ENCODE peak calls at places on chromosomes 11 and 22, in four cellular contexts. M is PC-3, U is left ventricle myocardium inferior, Q is prostate gland. Z is an unnamed sample. For H3K4me1, the result is how much of the 10 kb centered on the place peaks cover.

GRCh38 chr22:45206233-45206632 is 34.5 kb downstream of the KIAA0930 start:
- DNase-seq in U (no peak), M (no peak), Q (no peak), Z (no peak)

GRCh38 chr22:43173566-43173965 is 13.4 kb downstream of the TTLL12 start:
- DNase-seq in U (no peak), M (no peak), Q (no peak), Z (no peak)

GRCh38 chr11:125494987-125495725 is 909 bp downstream of the FEZ1 start:
- DNase-seq in M (no peak), U (peak), Q (peak), Z (no peak)

GRCh38 chr11:102293873-102294601 is 23.2 kb upstream of the BIRC3 start:
- DNase-seq in Q (peak), M (peak), U (no peak), Z (no peak)

GRCh38 chr11:61919113-61919840 is 1.9 kb upstream of the RAB3IL1 start:
- DNase-seq in M (no peak), Q (no peak), U (no peak), Z (no peak)

GRCh38 chr11:2578934-2579280 is 120.9 kb downstream of the KCNQ1OT1 start:
- DNase-seq in M (no peak), U (no peak), Q (no peak), Z (no peak)

GRCh38 chr11:119694334-119694733 is 34.7 kb downstream of the NECTIN1 start:
- DNase-seq in Q (no peak), U (no peak), M (no peak), Z (no peak)

GRCh38 chr11:3051435-3052108 is 5.7 kb downstream of the CARS1 start:
- DNase-seq in Q (no peak), U (no peak), M (no peak), Z (no peak)

GRCh38 chr11:102341844-102342318 is 5.1 kb upstream of the BIRC2 start:
- DNase-seq in Q (peak), M (peak), U (peak), Z (peak)

GRCh38 chr11:74322667-74323066 is 11.2 kb upstream of the P4HA3 start:
- DNase-seq in Q (no peak), M (no peak), U (peak), Z (no peak)

GRCh38 chr11:20110908-20111669 is 49.2 kb downstream of the DBX1 start:
- DNase-seq in Q (peak), M (peak), U (no peak), Z (peak)

GRCh38 chr11:68936358-68936636 is 32.6 kb downstream of the IGHMBP2 start:
- DNase-seq in M (no peak), U (no peak), Q (no peak), Z (no peak)

GRCh38 chr22:17380711-17381087 is 11.4 kb downstream of the CECR2 start:
- DNase-seq in M (no peak), Q (no peak), U (no peak), Z (no peak)

GRCh38 chr11:111298466-111299110 is at the start of gene POU2AF3:
- DNase-seq in U (no peak), M (no peak), Q (no peak), Z (no peak)

GRCh38 chr11:109968299-109968698 is 124.9 kb upstream of the ZC3H12C start:
- DNase-seq in U (no peak), M (no peak), Q (no peak), Z (no peak)

GRCh38 chr22:39932918-39933649 is 27.1 kb upstream of the TMA7B start:
- DNase-seq in M (peak), Q (no peak), U (no peak), Z (no peak)

GRCh38 chr11:110134120-110134519 is 40.9 kb downstream of the ZC3H12C start:
- DNase-seq in Q (no peak), M (no peak), U (no peak), Z (no peak)

GRCh38 chr11:1574256-1575242 is 2.5 kb upstream of the DUSP8 start:
- DNase-seq in M (peak), U (peak), Q (peak), Z (peak)

GRCh38 chr11:118448294-118448693 is 12.0 kb downstream of the KMT2A start:
- DNase-seq in U (no peak), Q (no peak), M (peak), Z (no peak)

GRCh38 chr11:36033082-36033751 is 89.4 kb downstream of the LDLRAD3 start:
- DNase-seq in Q (no peak), U (no peak), M (no peak), Z (no peak)

GRCh38 chr11:68714047-68714856 is 29.9 kb downstream of the GAL start:
- DNase-seq in M (no peak), U (no peak), Q (no peak), Z (no peak)

GRCh38 chr11:28999620-29000019 is 891.4 kb downstream of the METTL15 start:
- DNase-seq in U (no peak), M (no peak), Q (no peak), Z (no peak)

GRCh38 chr22:42967933-42968332 is 47.0 kb downstream of the PACSIN2 start:
- DNase-seq in U (peak), Q (no peak), M (no peak), Z (no peak)

GRCh38 chr11:103295704-103296103 is 186.5 kb downstream of the DYNC2H1 start:
- DNase-seq in U (no peak), Q (no peak), M (no peak), Z (no peak)

GRCh38 chr22:37240240-37240940 is 3.7 kb downstream of the RAC2 start:
- DNase-seq in Q (no peak), U (no peak), M (no peak), Z (no peak)

GRCh38 chr11:45301537-45302246 is 15.6 kb upstream of the SYT13 start:
- DNase-seq in U (no peak), M (no peak), Q (no peak), Z (no peak)

GRCh38 chr22:17774928-17775675 is 833 bp upstream of the BID start:
- DNase-seq in U (no peak), Q (no peak), M (no peak), Z (no peak)

GRCh38 chr22:24529898-24530297 is 25.0 kb downstream of the GUCD1 start:
- DNase-seq in M (no peak), U (no peak), Q (no peak), Z (no peak)

GRCh38 chr11:119752946-119753345 is 23.9 kb upstream of the NECTIN1 start:
- DNase-seq in Q (no peak), M (no peak), U (no peak), Z (no peak)

GRCh38 chr22:29992341-29993275 is 87.7 kb upstream of the HORMAD2 start:
- DNase-seq in Q (peak), M (peak), U (no peak), Z (peak)

GRCh38 chr11:102323542-102324261 is 6.4 kb downstream of the BIRC3 start:
- DNase-seq in Q (no peak), U (no peak), M (peak), Z (peak)

GRCh38 chr11:122248939-122249338 is 132.9 kb upstream of the BLID start:
- DNase-seq in U (no peak), M (peak), Q (no peak), Z (peak)

GRCh38 chr11:57072640-57073039 is 83.9 kb downstream of the OR5AK2 start:
- DNase-seq in U (no peak), M (peak), Q (no peak), Z (peak)

GRCh38 chr11:77096591-77097019 is 6.0 kb upstream of the OMP start:
- DNase-seq in M (no peak), Q (no peak), U (peak), Z (no peak)

GRCh38 chr11:124194696-124195418 is 11.7 kb downstream of the OR10D3 start:
- DNase-seq in Q (no peak), U (no peak), M (peak), Z (peak)

GRCh38 chr22:44775862-44776261 is 23.5 kb downstream of the ARHGAP8 start:
- DNase-seq in M (peak), Q (no peak), U (no peak), Z (no peak)

GRCh38 chr11:64878494-64879225 is at the start of gene EHD1:
- DNase-seq in Q (peak), U (peak), M (peak), Z (peak)

GRCh38 chr11:64876226-64876750 is 2.1 kb downstream of the EHD1 start:
- DNase-seq in Q (no peak), U (no peak), M (no peak), Z (no peak)

GRCh38 chr11:64878223-64878493 is 263 bp downstream of the EHD1 start:
- DNase-seq in U (no peak), M (no peak), Q (no peak), Z (no peak)

GRCh38 chr11:64876835-64877341 is 1.5 kb downstream of the EHD1 start:
- DNase-seq in Q (peak), U (no peak), M (peak), Z (no peak)

DNA sequence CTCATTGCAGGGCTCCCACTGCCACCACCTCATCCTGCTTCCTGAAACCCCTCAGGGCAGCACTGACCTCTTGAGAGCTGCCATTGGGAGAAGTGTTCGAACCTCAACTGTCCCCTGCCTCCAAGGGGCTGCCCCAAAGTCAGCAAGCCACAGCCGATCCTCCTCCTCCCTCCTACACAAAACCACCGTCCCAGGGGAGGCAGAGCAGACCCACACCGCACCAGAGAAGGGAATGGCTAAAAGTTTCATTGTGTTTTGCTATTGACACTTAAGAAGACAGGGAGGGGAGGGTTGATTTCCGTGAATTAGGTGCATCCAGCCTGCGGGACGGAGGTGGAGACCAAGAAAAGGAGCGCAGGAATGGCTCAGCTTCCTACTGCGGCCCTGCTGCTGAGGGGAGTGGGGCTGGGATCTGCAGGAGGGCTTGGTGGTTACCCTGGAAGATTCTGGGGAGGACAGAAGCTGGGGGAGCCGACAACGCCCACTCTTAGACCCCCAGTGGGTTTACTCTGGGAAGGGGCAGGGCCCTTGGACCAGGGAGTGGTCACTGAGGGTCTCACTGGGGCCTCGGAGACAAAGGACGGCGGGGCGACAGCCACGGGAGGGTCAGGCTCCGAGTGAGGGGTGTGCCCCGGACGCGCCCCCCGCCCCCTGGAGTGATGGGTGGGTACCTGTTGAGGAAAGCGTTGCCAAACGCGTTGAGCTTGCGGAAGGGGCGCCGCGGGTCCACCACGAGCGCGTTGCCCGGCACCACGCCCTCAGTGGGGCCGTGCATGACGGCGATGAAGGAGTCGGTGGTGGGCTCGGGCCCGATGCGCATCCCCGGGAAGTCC is 815 bp downstream of the EHD1 start:
- DNase-seq in U (no peak), M (peak), Q (no peak), Z (no peak)
- H3K4me1 ChIP-seq in U (half or more), M (under half), Q (under half), Z (under half)

DNA sequence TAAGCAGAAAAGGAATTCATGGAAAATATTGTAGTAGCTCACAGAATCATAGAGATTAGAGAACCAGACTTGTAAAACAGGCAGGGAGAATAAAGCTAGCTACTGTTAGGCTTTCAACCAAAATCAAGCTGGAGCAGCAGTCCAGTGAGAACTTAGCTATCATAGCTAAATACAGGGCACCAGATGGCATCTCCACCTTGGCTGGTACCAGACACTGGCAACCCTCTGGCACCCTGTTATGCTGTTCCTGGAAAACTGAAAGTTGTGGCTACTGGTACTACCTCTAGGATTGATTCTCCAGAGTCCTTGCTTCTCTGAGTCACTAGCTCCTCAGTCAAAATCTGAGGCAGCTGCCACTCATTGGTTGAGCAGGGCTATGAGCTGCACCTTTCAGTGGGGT is 6.0 kb upstream of the DRD2 start:
- DNase-seq in U (no peak), M (no peak), Q (no peak), Z (no peak)
- TF ChIP-seq CTCF in U (no peak), M (no peak), Q (no peak), Z (no peak)

GRCh38 chr11:12801976-12802375 is 127.8 kb downstream of the TEAD1 start:
- DNase-seq in U (no peak), M (peak), Q (no peak), Z (no peak)
- H3K27ac ChIP-seq in U (no peak), M (peak), Q (peak), Z (peak)

GRCh38 chr22:20565079-20565734 is 57.8 kb downstream of the MED15 start:
- DNase-seq in M (no peak), Q (no peak), U (no peak), Z (no peak)

GRCh38 chr22:20563464-20563906 is 56.1 kb downstream of the MED15 start:
- DNase-seq in M (no peak), Q (no peak), U (no peak), Z (no peak)

GRCh38 chr22:20562607-20563463 is 55.4 kb downstream of the MED15 start:
- DNase-seq in U (no peak), M (no peak), Q (no peak), Z (no peak)

GRCh38 chr22:20565761-20566160 is 58.4 kb downstream of the MED15 start:
- DNase-seq in Q (no peak), M (no peak), U (no peak), Z (no peak)

GRCh38 chr22:20563941-20564371 is 56.5 kb downstream of the MED15 start:
- DNase-seq in Q (no peak), M (no peak), U (no peak), Z (no peak)
- H3K4me1 ChIP-seq in Q (under half), M (under half), U (under half), Z (under half)

DNA sequence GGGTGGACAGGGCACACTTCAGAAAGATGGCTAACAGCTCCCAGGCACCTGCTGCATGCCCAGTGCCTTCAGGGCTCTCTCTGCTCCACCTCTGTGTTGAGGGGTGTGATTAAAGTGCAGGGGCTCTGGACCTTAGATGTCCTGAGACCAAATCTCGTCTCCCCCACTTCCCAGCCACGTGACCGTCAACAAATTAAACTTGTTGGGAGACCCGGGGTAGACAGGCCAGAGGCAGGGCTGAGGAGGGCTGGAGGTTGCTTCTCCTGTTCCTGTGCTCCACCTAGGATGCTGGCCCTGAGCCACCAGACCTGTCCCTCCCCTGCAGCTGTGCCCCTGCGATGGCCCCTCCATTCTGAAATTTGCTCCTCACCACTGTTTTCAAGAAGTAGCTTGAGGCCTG is 17.0 kb downstream of the NPTXR start:
- DNase-seq in Q (no peak), U (no peak), M (no peak), Z (no peak)
- TF ChIP-seq CTCF in Q (no peak), U (no peak), M (no peak), Z (no peak)

GRCh38 chr11:114196994-114197702 is 99.1 kb upstream of the NNMT start:
- DNase-seq in M (no peak), U (no peak), Q (no peak), Z (no peak)
- H3K27ac ChIP-seq in M (no peak), U (peak), Q (peak), Z (no peak)